ENCODE peak calls at places on chromosomes 12 and 14, in eight cellular contexts. Y is progenitor cell of endocrine pancreas, H is testis, D is heart right ventricle, F is HFFc6, E is bronchial epithelial cell, X is fibroblast of mammary gland, U is HCT116. V is an unnamed sample.

GRCh38 chr12:54596526-54596946 is 8.1 kb upstream of the PPP1R1A start:
- DNase-seq in Y (peak; percentile 56), H (peak; percentile 84), D (peak; percentile 61), F (peak; percentile 56), E (peak; percentile 52), X (peak; percentile 65), U (peak; percentile 57), V (peak; percentile 12)

GRCh38 chr12:124289634-124290600 is 5.0 kb upstream of the RFLNA start:
- DNase-seq in Y (no peak), H (no peak), D (peak; percentile 29), F (peak; percentile 41), E (no peak), X (peak; percentile 31), U (no peak), V (no peak)

GRCh38 chr14:102939329-102939728 is 16.9 kb downstream of the AMN start:
- DNase-seq in Y (no peak), H (no peak), D (no peak), F (no peak), E (no peak), X (no peak), U (no peak), V (no peak)

GRCh38 chr12:51126297-51126696 is 42.9 kb upstream of the CSRNP2 start:
- DNase-seq in Y (no peak), H (no peak), D (no peak), F (no peak), E (no peak), X (no peak), U (no peak), V (no peak)

GRCh38 chr12:6392499-6392898 is 8.5 kb downstream of the LTBR start:
- DNase-seq in Y (no peak), H (no peak), D (no peak), F (no peak), E (no peak), X (no peak), U (no peak), V (no peak)

GRCh38 chr12:49017764-49018281 is 753 bp downstream of the PRKAG1 start:
- DNase-seq in Y (no peak), H (no peak), D (peak; percentile 68), F (peak; percentile 53), E (no peak), X (peak; percentile 53), U (no peak), V (no peak)

GRCh38 chr14:31935406-31935805 is 141.7 kb upstream of the ARHGAP5 start:
- DNase-seq in Y (no peak), H (no peak), D (no peak), F (no peak), E (no peak), X (no peak), U (no peak), V (no peak)

GRCh38 chr14:83483063-83483462 is 1949.4 kb upstream of the SEL1L start:
- DNase-seq in Y (no peak), H (no peak), D (no peak), F (peak; percentile 63), E (peak; percentile 5), X (peak; percentile 8), U (no peak), V (peak; percentile 42)

GRCh38 chr12:24414421-24414820 is 465.0 kb upstream of the SOX5 start:
- DNase-seq in Y (no peak), H (no peak), D (no peak), F (no peak), E (no peak), X (no peak), U (no peak), V (no peak)

GRCh38 chr14:52650774-52651173 is 44.6 kb downstream of the ERO1A start:
- DNase-seq in Y (no peak), H (no peak), D (no peak), F (no peak), E (no peak), X (peak; percentile 2), U (no peak), V (no peak)
- TF ChIP-seq CTCF in Y (no peak), H (no peak), D (no peak), F (peak; percentile 12), E (no peak), X (no peak), U (no peak), V (peak; percentile 4)

DNA sequence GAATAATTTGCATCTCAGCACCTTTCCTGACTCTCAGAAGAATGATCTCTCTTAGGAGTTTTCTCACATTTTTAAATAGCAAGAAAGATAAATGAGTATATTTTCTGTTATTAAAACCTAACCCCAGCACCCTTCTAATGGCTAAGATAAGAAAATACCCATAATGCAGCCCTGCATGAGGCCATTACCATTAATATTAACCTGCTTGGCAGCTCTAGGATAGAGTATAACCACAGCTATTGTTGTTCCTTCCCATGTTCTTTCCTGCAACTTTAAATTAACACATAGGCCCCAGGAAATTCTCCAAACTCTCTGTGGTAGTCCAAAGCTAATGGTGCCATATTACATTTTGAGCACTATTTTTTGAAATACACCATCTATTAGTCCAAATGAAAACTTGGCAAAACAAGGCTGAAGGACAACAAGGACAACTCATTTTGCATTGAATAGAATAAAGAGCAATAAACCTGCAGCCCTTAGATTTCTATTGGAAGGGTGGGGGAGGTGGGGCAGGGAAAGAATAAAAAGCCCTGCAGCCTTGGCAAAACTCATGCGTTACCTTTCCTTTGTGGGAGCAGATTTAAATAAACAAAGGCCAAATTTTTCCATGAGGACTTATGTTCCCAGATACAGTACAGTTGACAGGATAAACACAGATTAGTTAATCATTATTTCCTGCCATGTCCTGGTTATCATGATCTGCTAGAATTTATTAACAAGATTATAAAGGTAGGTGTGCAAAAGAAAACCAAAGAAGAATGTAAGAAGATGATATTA is 46.9 kb downstream of the BTG1 start:
- DNase-seq in Y (no peak), H (no peak), D (no peak), F (no peak), E (no peak), X (no peak), U (no peak), V (no peak)
- TF ChIP-seq CTCF in Y (no peak), H (no peak), D (no peak), F (no peak), E (no peak), X (no peak), U (no peak), V (no peak)

GRCh38 chr12:81329088-81329487 is 251.2 kb downstream of the ACSS3 start:
- DNase-seq in Y (no peak), H (no peak), D (no peak), F (no peak), E (peak; percentile 72), X (peak; percentile 59), U (no peak), V (no peak)
- TF ChIP-seq CTCF in Y (peak; percentile 43), H (peak; percentile 36), D (no peak), F (peak; percentile 40), E (peak; percentile 29), X (peak; percentile 47), U (peak; percentile 58), V (peak; percentile 45)

DNA sequence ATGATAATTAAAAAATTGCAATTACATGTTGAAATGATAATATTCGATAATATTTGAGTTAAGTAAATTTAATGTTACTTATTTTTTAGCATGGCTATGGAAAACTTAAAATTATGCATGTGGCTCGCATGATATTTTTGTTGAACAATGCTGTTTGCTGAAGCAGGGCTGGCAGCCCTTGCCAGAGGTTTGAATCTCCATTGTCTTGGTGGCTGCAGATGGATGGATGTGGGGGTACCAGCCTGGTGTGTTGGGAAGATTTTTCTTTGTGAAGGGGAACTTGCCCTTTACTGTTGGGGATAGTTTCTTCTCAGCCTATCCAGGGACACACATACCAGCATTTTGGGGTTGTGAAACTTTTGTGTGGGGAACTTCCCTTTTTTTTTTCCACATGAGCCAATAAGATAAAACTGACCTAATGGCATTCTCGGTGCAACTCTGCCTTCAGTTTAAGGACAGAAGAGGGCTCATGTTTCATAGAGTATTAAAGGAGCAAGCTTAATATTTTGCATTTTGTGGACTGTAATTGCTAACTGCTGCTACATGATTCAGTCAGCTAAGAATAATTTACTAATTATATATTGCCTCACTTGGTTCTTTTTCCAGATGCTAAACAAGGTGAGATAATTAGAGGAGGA is 8.8 kb downstream of the RASSF3 start:
- DNase-seq in Y (no peak), H (no peak), D (no peak), F (peak; percentile 20), E (no peak), X (peak; percentile 65), U (no peak), V (no peak)
- TF ChIP-seq CTCF in Y (no peak), H (no peak), D (no peak), F (no peak), E (no peak), X (no peak), U (no peak), V (no peak)

GRCh38 chr14:92596328-92596943 is 82.9 kb downstream of the RIN3 start:
- DNase-seq in Y (no peak), H (no peak), D (no peak), F (no peak), E (no peak), X (no peak), U (no peak), V (no peak)
- TF ChIP-seq CTCF in Y (peak; percentile 22), H (no peak), D (no peak), F (peak; percentile 27), E (no peak), X (peak; percentile 15), U (peak; percentile 23), V (peak; percentile 11)

V was measured in retinal pigment epithelial cell.